ENCODE peak calls at places on chromosomes 5 and 9, in seven cellular contexts. X is OCI-LY7, R is sigmoid colon, T is aorta, U is AG04450, E is tibial nerve, K is hepatocyte. M is an unnamed sample.
A peak's percentile ranks its signal among the peaks of the same experiment; 100 is the strongest.

GRCh38 chr9:37784640-37785483 is at the start of gene EXOSC3:
- DNase-seq in R (peak; percentile 93), X (peak; percentile 94), K (peak; percentile 94), E (peak; percentile 81), U (peak; percentile 61), T (peak; percentile 96), M (peak; percentile 66)

GRCh38 chr9:71929223-71929622 is 17.8 kb downstream of the C9orf85 start:
- DNase-seq in R (no peak), U (peak; percentile 54), K (no peak), X (no peak), T (no peak), E (no peak), M (no peak)

GRCh38 chr9:34541540-34541939 is 18.8 kb upstream of the ENHO start:
- DNase-seq in U (no peak), X (no peak), K (no peak), E (no peak), R (peak; percentile 21), T (no peak), M (no peak)

GRCh38 chr9:14935099-14935710 is 25.0 kb upstream of the FREM1 start:
- DNase-seq in R (no peak), U (no peak), K (no peak), E (no peak), X (no peak), T (no peak), M (no peak)

GRCh38 chr5:116440329-116440895 is 134.2 kb downstream of the SEMA6A start:
- DNase-seq in U (no peak), X (no peak), R (no peak), T (no peak), E (no peak), K (no peak), M (no peak)

GRCh38 chr5:124979174-124979573 is 232.7 kb upstream of the ZNF608 start:
- DNase-seq in X (no peak), K (peak; percentile 68), T (no peak), R (no peak), E (no peak), U (no peak), M (no peak)

GRCh38 chr5:36944607-36945225 is 68.1 kb downstream of the NIPBL start:
- DNase-seq in U (peak; percentile 24), K (peak; percentile 76), E (no peak), R (no peak), T (no peak), X (peak; percentile 74), M (no peak)

GRCh38 chr5:75018805-75019587 is 33.4 kb downstream of the GCNT4 start:
- DNase-seq in R (no peak), U (no peak), T (no peak), K (no peak), X (no peak), E (no peak), M (no peak)

GRCh38 chr5:1294839-1295649 is at the start of gene TERT:
- DNase-seq in U (no peak), R (peak; percentile 53), K (peak; percentile 31), T (peak; percentile 70), X (peak; percentile 91), E (no peak), M (peak; percentile 54)

GRCh38 chr9:21070171-21070571 is 7.6 kb downstream of the IFNB1 start:
- DNase-seq in K (peak; percentile 76), X (no peak), E (peak; percentile 63), T (no peak), U (peak; percentile 95), R (peak; percentile 80), M (no peak)

GRCh38 chr5:139523635-139524445 is 37.3 kb upstream of the UBE2D2 start:
- DNase-seq in E (no peak), T (no peak), U (no peak), R (no peak), K (no peak), X (no peak), M (no peak)

GRCh38 chr9:115142502-115143265 is 24.7 kb upstream of the TNC start:
- DNase-seq in U (no peak), K (no peak), X (no peak), E (no peak), T (no peak), R (peak; percentile 64), M (no peak)

GRCh38 chr9:134440636-134441226 is 114.5 kb downstream of the RXRA start:
- DNase-seq in K (no peak), E (no peak), R (no peak), T (no peak), U (no peak), X (no peak), M (no peak)

GRCh38 chr5:152331718-152332117 is 73.4 kb downstream of the NMUR2 start:
- DNase-seq in K (no peak), E (no peak), T (no peak), R (no peak), U (no peak), X (no peak), M (no peak)

GRCh38 chr5:169933127-169933526 is 47.2 kb downstream of the INSYN2B start:
- DNase-seq in K (no peak), R (no peak), X (no peak), U (no peak), T (no peak), E (no peak), M (no peak)

GRCh38 chr5:8984386-8984785 is 561.5 kb downstream of the SEMA5A start:
- DNase-seq in R (no peak), K (no peak), X (no peak), E (no peak), T (no peak), U (no peak), M (no peak)

GRCh38 chr5:64883912-64884311 is 115.2 kb downstream of the CWC27 start:
- DNase-seq in T (no peak), U (no peak), K (no peak), E (no peak), X (no peak), R (no peak), M (no peak)

DNA sequence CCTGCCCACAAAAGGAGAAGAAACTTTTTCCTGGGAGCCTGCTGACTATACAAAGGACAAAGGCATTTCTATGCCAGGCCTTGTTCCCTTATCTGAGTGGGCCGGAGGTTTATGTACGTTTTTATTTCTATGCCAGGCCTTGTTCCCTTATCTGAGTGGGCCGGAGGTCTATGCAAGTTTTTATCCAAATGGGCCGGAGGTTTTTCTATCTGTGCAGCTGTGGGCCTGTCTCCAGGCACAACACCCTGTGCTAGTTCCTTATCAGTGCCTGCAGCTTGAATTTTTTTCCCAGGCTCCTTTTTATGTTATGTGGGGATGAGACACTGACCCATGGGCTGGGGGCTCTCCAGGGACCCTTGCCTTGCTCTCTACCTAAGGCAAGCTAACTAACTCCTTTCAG is 5.5 kb downstream of the SLC25A2 start:
- DNase-seq in T (no peak), X (no peak), R (no peak), K (no peak), U (no peak), E (no peak), M (no peak)
- H3K9me3 ChIP-seq in T (peaks cover 20% of the 10 kb centered on the region), X (peaks cover 3% of the 10 kb centered on the region), R (peaks cover 54% of the 10 kb centered on the region), K (peaks cover 42% of the 10 kb centered on the region), U (peaks cover 39% of the 10 kb centered on the region), E (no peaks in the 10 kb centered on the region), M (peaks cover 15% of the 10 kb centered on the region)

DNA sequence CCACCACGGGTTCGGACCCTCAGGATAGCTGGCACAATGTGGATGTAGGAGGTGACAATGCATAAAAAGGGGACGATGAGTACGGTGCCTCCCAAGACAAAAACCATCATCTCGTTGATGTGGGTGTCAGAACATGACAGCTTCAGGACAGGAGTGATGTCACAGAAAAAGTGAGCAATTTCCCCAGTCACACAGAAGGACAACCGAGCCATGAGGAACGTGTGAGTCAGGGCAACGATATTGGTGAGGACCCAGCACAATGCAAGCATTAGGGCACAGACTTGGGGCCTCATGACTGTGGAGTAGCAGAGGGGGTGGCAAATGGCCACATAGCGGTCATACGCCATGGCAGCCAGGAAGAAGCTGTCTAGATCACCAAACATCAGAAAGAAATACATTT is 491 bp downstream of the OR1N1 start:
- DNase-seq in U (no peak), E (no peak), R (no peak), X (no peak), K (no peak), T (no peak), M (no peak)
- H3K9me3 ChIP-seq in U (no peaks in the 10 kb centered on the region), E (no peaks in the 10 kb centered on the region), R (no peaks in the 10 kb centered on the region), X (no peaks in the 10 kb centered on the region), K (no peaks in the 10 kb centered on the region), T (peaks cover 3% of the 10 kb centered on the region), M (no peaks in the 10 kb centered on the region)

DNA sequence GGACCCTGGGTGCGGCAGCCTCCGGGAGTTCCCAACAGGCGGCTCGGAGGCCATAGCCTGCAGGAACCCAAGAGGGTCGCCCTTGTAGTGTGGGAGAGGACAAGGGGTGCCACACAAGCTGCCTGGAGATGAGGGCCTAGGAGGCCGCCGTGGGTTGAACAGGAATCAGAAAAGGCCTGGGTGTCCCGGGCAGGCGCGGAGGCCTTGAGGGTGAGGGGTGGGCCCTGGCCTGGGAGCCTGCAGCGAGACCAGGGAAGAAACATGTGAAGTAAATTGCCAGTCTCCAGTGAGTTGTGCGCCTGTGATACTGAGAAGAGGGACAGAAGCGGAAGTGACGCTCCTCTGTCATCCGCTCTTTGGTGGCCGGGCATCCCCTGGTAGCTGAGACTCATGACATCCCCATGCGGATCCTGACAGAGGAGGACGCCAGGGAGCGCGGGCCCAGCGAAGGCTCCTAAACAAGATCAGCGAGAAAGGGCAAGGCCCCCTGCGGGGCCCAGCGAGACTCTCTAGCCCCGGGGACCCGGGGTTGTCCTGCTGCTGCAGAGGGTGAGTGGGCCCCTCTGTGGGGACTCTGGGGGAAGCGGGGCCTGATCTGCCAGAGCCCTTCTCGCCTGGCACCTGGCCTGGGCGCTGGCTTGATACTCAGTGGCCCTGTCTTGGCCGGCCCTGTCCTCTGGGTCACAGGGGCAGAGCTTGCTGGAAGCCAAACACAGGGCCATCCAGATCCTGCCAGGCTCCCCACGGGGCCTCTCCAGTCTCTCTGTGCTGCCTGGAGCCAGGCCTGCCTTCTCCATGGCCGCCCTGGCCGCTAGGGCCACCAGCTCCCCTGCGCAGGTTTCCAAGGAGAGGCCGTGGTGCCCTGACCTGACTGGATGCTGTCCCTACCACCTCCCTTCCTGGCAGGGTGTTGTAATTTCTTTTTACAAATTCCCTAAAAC is 788.4 kb downstream of the TLE4 start:
- DNase-seq in R (no peak), T (no peak), K (no peak), X (no peak), E (no peak), U (no peak), M (no peak)
- H3K9me3 ChIP-seq in R (no peaks in the 10 kb centered on the region), T (no peaks in the 10 kb centered on the region), K (no peaks in the 10 kb centered on the region), X (no peaks in the 10 kb centered on the region), E (no peaks in the 10 kb centered on the region), U (peaks cover 16% of the 10 kb centered on the region), M (no peaks in the 10 kb centered on the region)

GRCh38 chr9:121651014-121651294 is 480 bp upstream of the DAB2IP start:
- DNase-seq in K (no peak), U (no peak), X (no peak), R (no peak), T (no peak), E (no peak), M (no peak)

GRCh38 chr9:121654497-121655140 is 3.2 kb downstream of the DAB2IP start:
- DNase-seq in K (no peak), U (no peak), T (no peak), E (no peak), X (no peak), R (no peak), M (no peak)

GRCh38 chr9:121651295-121652036 is at the start of gene DAB2IP:
- DNase-seq in E (no peak), K (peak; percentile 90), U (no peak), X (no peak), T (peak; percentile 90), R (peak; percentile 84), M (no peak)

GRCh38 chr9:121652037-121652837 is 803 bp downstream of the DAB2IP start:
- DNase-seq in E (no peak), X (no peak), T (peak; percentile 82), K (peak; percentile 52), R (no peak), U (no peak), M (no peak)

GRCh38 chr9:121652838-121653231 is 1.4 kb downstream of the DAB2IP start:
- DNase-seq in T (no peak), U (no peak), K (no peak), R (no peak), E (no peak), X (no peak), M (no peak)
- H3K9me3 ChIP-seq in T (no peaks in the 10 kb centered on the region), U (no peaks in the 10 kb centered on the region), K (no peaks in the 10 kb centered on the region), R (no peaks in the 10 kb centered on the region), E (no peaks in the 10 kb centered on the region), X (no peaks in the 10 kb centered on the region), M (no peaks in the 10 kb centered on the region)